ENCODE peak calls at places on chromosomes 11 and 22, in six cellular contexts. T, V, F, J, W and K are unnamed samples.
A peak's percentile ranks its signal among the peaks of the same experiment; 100 is the strongest.

GRCh38 chr11:33721291-33721840 is 14.9 kb downstream of the CD59 start:
- DNase-seq in T (no peak), V (no peak), F (no peak), J (no peak), W (no peak), K (no peak)

GRCh38 chr22:49951678-49951985 is 8.9 kb upstream of the PIM3 start:
- DNase-seq in T (no peak), V (no peak), F (no peak), J (no peak), W (no peak), K (no peak)

GRCh38 chr22:24588370-24588755 is 4.5 kb downstream of the LRRC75B start:
- DNase-seq in T (no peak), V (no peak), F (no peak), J (peak; percentile 79), W (no peak), K (no peak)

GRCh38 chr11:2734181-2735052 is 34.6 kb upstream of the KCNQ1OT1 start:
- DNase-seq in T (no peak), V (no peak), F (no peak), J (no peak), W (no peak), K (no peak)

GRCh38 chr11:85752890-85753581 is 57.9 kb downstream of the SYTL2 start:
- DNase-seq in T (no peak), V (no peak), F (no peak), J (no peak), W (peak; percentile 99), K (no peak)

GRCh38 chr11:2752204-2752772 is 52.5 kb upstream of the KCNQ1OT1 start:
- DNase-seq in T (no peak), V (no peak), F (no peak), J (no peak), W (no peak), K (peak; percentile 53)

GRCh38 chr11:128536521-128536920 is 50.8 kb downstream of the ETS1 start:
- DNase-seq in T (no peak), V (no peak), F (no peak), J (no peak), W (no peak), K (no peak)

GRCh38 chr11:3195251-3196160 is 23.1 kb downstream of the MRGPRG start:
- DNase-seq in T (no peak), V (peak; percentile 44), F (no peak), J (peak; percentile 30), W (no peak), K (no peak)

GRCh38 chr22:47613606-47614350 is 851.3 kb downstream of the TBC1D22A start:
- DNase-seq in T (no peak), V (no peak), F (no peak), J (no peak), W (no peak), K (no peak)

GRCh38 chr22:27726344-27726725 is 75.2 kb downstream of the MN1 start:
- DNase-seq in T (no peak), V (no peak), F (peak; percentile 27), J (no peak), W (no peak), K (no peak)

GRCh38 chr11:26335903-26336302 is 4.0 kb downstream of the ANO3 start:
- DNase-seq in T (no peak), V (no peak), F (no peak), J (no peak), W (no peak), K (no peak)

GRCh38 chr22:30875481-30876215 is 92.9 kb downstream of the MORC2 start:
- DNase-seq in T (no peak), V (no peak), F (no peak), J (no peak), W (no peak), K (no peak)

GRCh38 chr11:23540101-23540561 is 679.9 kb upstream of the CCDC179 start:
- DNase-seq in T (no peak), V (peak; percentile 57), F (peak; percentile 70), J (peak; percentile 5), W (peak; percentile 25), K (peak; percentile 47)

GRCh38 chr11:87719311-87720073 is 455.8 kb downstream of the RAB38 start:
- DNase-seq in T (no peak), V (no peak), F (no peak), J (no peak), W (no peak), K (no peak)

GRCh38 chr11:119285431-119285830 is 31.5 kb downstream of the MCAM start:
- DNase-seq in T (no peak), V (no peak), F (no peak), J (no peak), W (no peak), K (no peak)

GRCh38 chr22:17339095-17339693 is 30.1 kb upstream of the CECR2 start:
- DNase-seq in T (no peak), V (no peak), F (no peak), J (no peak), W (no peak), K (no peak)

GRCh38 chr11:43504316-43504950 is 145.7 kb downstream of the TTC17 start:
- DNase-seq in T (peak; percentile 26), V (peak; percentile 66), F (peak; percentile 53), J (peak; percentile 33), W (no peak), K (peak; percentile 35)

GRCh38 chr22:25083414-25084166 is 116.1 kb upstream of the CRYBB3 start:
- DNase-seq in T (no peak), V (no peak), F (no peak), J (no peak), W (no peak), K (no peak)

GRCh38 chr11:114321621-114322257 is 25.5 kb downstream of the NNMT start:
- DNase-seq in T (no peak), V (no peak), F (peak; percentile 72), J (no peak), W (no peak), K (no peak)

GRCh38 chr22:38872831-38873248 is 824 bp upstream of the CBX6 start:
- DNase-seq in T (peak; percentile 30), V (peak; percentile 80), F (peak; percentile 83), J (no peak), W (no peak), K (no peak)

GRCh38 chr22:43317252-43317651 is 25.9 kb downstream of the SCUBE1 start:
- DNase-seq in T (no peak), V (peak; percentile 61), F (no peak), J (no peak), W (no peak), K (no peak)

GRCh38 chr11:90698238-90698637 is 475.4 kb upstream of the CHORDC1 start:
- DNase-seq in T (no peak), V (no peak), F (no peak), J (no peak), W (no peak), K (no peak)

GRCh38 chr11:35009941-35010337 is 93.5 kb downstream of the PDHX start:
- DNase-seq in T (no peak), V (no peak), F (no peak), J (no peak), W (no peak), K (no peak)

GRCh38 chr11:108368134-108368533 is 99.2 kb downstream of the C11orf65 start:
- DNase-seq in T (no peak), V (no peak), F (peak; percentile 36), J (no peak), W (no peak), K (no peak)

GRCh38 chr11:126403039-126403438 is 47.6 kb downstream of the ST3GAL4 start:
- DNase-seq in T (no peak), V (no peak), F (no peak), J (no peak), W (no peak), K (no peak)

GRCh38 chr11:36452231-36452630 is 57.8 kb downstream of the TRAF6 start:
- DNase-seq in T (no peak), V (no peak), F (peak; percentile 43), J (no peak), W (peak; percentile 87), K (no peak)

GRCh38 chr22:46942816-46943783 is 180.7 kb downstream of the TBC1D22A start:
- DNase-seq in T (no peak), V (no peak), F (no peak), J (no peak), W (no peak), K (no peak)

GRCh38 chr11:68297812-68298658 is 14.4 kb upstream of the LRP5 start:
- DNase-seq in T (peak; percentile 35), V (peak; percentile 75), F (peak; percentile 95), J (peak; percentile 85), W (no peak), K (peak; percentile 94)